ENCODE peak calls at places on chromosomes 16 and 17, in ten cellular contexts. X is activated naive CD8-positive, alpha-beta T cell treated with anti-CD3 and anti-CD28 coated beads, Interleukin-2, amount 50 U/mL, for 24 hours; E is nucleus accumbens; H is skeletal muscle cell; G is ureter; J is H54; A is lung; O is omental fat pad; S is NCI-H1694; N is HL-60. U is an unnamed sample.

GRCh38 chr17:17870292-17870691 is 33.5 kb upstream of the SREBF1 start:
- DNase-seq in X (no peak), E (no peak), H (no peak), G (no peak), J (no peak), A (no peak), O (no peak), S (no peak), N (no peak), U (no peak)

GRCh38 chr16:49605536-49606241 is 232.1 kb downstream of the C16orf78 start:
- DNase-seq in X (no peak), E (no peak), H (no peak), G (peak; percentile 22), J (no peak), A (no peak), O (no peak), S (no peak), N (no peak), U (no peak)

GRCh38 chr17:82228842-82229685 is at the start of gene SLC16A3:
- DNase-seq in X (peak; percentile 76), E (no peak), H (no peak), G (peak; percentile 80), J (no peak), A (no peak), O (no peak), S (no peak), N (peak; percentile 68), U (no peak)

GRCh38 chr17:81635973-81636504 is 873 bp downstream of the NPLOC4 start:
- DNase-seq in X (no peak), E (no peak), H (no peak), G (no peak), J (peak; percentile 80), A (no peak), O (no peak), S (no peak), N (no peak), U (no peak)

GRCh38 chr17:4914009-4914408 is 11.1 kb upstream of the CHRNE start:
- DNase-seq in X (no peak), E (no peak), H (no peak), G (no peak), J (no peak), A (no peak), O (no peak), S (no peak), N (no peak), U (no peak)

GRCh38 chr17:3911271-3912053 is 4.8 kb downstream of the P2RX1 start:
- DNase-seq in X (peak; percentile 84), E (no peak), H (no peak), G (no peak), J (no peak), A (no peak), O (no peak), S (peak; percentile 52), N (peak; percentile 73), U (no peak)

GRCh38 chr17:1730345-1731193 is 6.1 kb downstream of the WDR81 start:
- DNase-seq in X (no peak), E (no peak), H (peak; percentile 81), G (peak; percentile 78), J (peak; percentile 92), A (peak; percentile 66), O (peak; percentile 76), S (no peak), N (peak; percentile 83), U (peak; percentile 83)

GRCh38 chr16:14028207-14028606 is 42.9 kb upstream of the MRTFB start:
- DNase-seq in X (no peak), E (no peak), H (no peak), G (no peak), J (no peak), A (no peak), O (no peak), S (no peak), N (no peak), U (no peak)

GRCh38 chr17:16886655-16887322 is 85.1 kb downstream of the TNFRSF13B start:
- DNase-seq in X (no peak), E (no peak), H (no peak), G (no peak), J (no peak), A (no peak), O (no peak), S (no peak), N (no peak), U (no peak)

GRCh38 chr16:58421529-58421928 is 29.3 kb downstream of the GINS3 start:
- DNase-seq in X (no peak), E (no peak), H (no peak), G (no peak), J (no peak), A (no peak), O (no peak), S (no peak), N (no peak), U (peak; percentile 95)

GRCh38 chr17:27475981-27476895 is 20.0 kb downstream of the KSR1 start:
- DNase-seq in X (no peak), E (no peak), H (no peak), G (no peak), J (no peak), A (no peak), O (no peak), S (peak; percentile 29), N (no peak), U (no peak)

GRCh38 chr16:29915590-29916247 is 10.3 kb downstream of the KCTD13 start:
- DNase-seq in X (no peak), E (no peak), H (no peak), G (no peak), J (no peak), A (no peak), O (no peak), S (no peak), N (no peak), U (peak; percentile 91)

GRCh38 chr17:28380572-28380907 is 9.0 kb downstream of the SARM1 start:
- DNase-seq in X (no peak), E (no peak), H (no peak), G (no peak), J (no peak), A (peak; percentile 66), O (no peak), S (no peak), N (no peak), U (no peak)

GRCh38 chr17:70691150-70691549 is 521.8 kb downstream of the KCNJ2 start:
- DNase-seq in X (no peak), E (no peak), H (no peak), G (no peak), J (no peak), A (no peak), O (no peak), S (no peak), N (no peak), U (no peak)

GRCh38 chr16:53789159-53789558 is 85.2 kb downstream of the FTO start:
- DNase-seq in X (no peak), E (no peak), H (peak; percentile 89), G (no peak), J (no peak), A (no peak), O (no peak), S (no peak), N (no peak), U (peak; percentile 22)

GRCh38 chr17:73610331-73610911 is 33.8 kb downstream of the SDK2 start:
- DNase-seq in X (no peak), E (no peak), H (no peak), G (no peak), J (no peak), A (no peak), O (no peak), S (no peak), N (no peak), U (no peak)

GRCh38 chr17:59764292-59764741 is 56.9 kb downstream of the VMP1 start:
- DNase-seq in X (peak; percentile 49), E (no peak), H (no peak), G (no peak), J (no peak), A (no peak), O (no peak), S (no peak), N (no peak), U (peak; percentile 42)

GRCh38 chr16:987846-988245 is 6.3 kb downstream of the SOX8 start:
- DNase-seq in X (no peak), E (peak; percentile 62), H (no peak), G (no peak), J (no peak), A (no peak), O (no peak), S (no peak), N (no peak), U (no peak)

GRCh38 chr16:64545769-64546168 is 576.1 kb downstream of the CDH11 start:
- DNase-seq in X (no peak), E (no peak), H (no peak), G (no peak), J (no peak), A (no peak), O (no peak), S (no peak), N (no peak), U (no peak)

GRCh38 chr17:80018917-80019651 is 16.6 kb downstream of the TBC1D16 start:
- DNase-seq in X (no peak), E (no peak), H (no peak), G (no peak), J (no peak), A (no peak), O (no peak), S (no peak), N (no peak), U (no peak)

GRCh38 chr16:706189-707061 is 824 bp upstream of the FBXL16 start:
- DNase-seq in X (no peak), E (no peak), H (no peak), G (no peak), J (no peak), A (no peak), O (no peak), S (no peak), N (no peak), U (no peak)

GRCh38 chr17:34349748-34350147 is 6.5 kb upstream of the CCL13 start:
- DNase-seq in X (no peak), E (no peak), H (no peak), G (no peak), J (no peak), A (no peak), O (no peak), S (no peak), N (no peak), U (no peak)

GRCh38 chr17:72788950-72789585 is 303.4 kb downstream of the SLC39A11 start:
- DNase-seq in X (no peak), E (no peak), H (no peak), G (no peak), J (no peak), A (no peak), O (no peak), S (no peak), N (no peak), U (peak; percentile 46)

GRCh38 chr16:75256059-75256870 is 4.8 kb upstream of the BCAR1 start:
- DNase-seq in X (no peak), E (no peak), H (no peak), G (no peak), J (no peak), A (no peak), O (no peak), S (no peak), N (no peak), U (no peak)

GRCh38 chr17:72258711-72259110 is 137.9 kb downstream of the SOX9 start:
- DNase-seq in X (no peak), E (no peak), H (no peak), G (no peak), J (no peak), A (no peak), O (no peak), S (no peak), N (no peak), U (no peak)

GRCh38 chr17:43003542-43004172 is 2.9 kb upstream of the IFI35 start:
- DNase-seq in X (no peak), E (no peak), H (no peak), G (no peak), J (no peak), A (no peak), O (no peak), S (no peak), N (no peak), U (peak; percentile 80)

GRCh38 chr17:80284631-80285030 is 24.0 kb downstream of the RNF213 start:
- DNase-seq in X (no peak), E (no peak), H (no peak), G (no peak), J (no peak), A (no peak), O (no peak), S (no peak), N (peak; percentile 52), U (no peak)

GRCh38 chr17:5499790-5500189 is 13.4 kb downstream of the MIS12 start:
- DNase-seq in X (no peak), E (no peak), H (no peak), G (no peak), J (no peak), A (no peak), O (no peak), S (no peak), N (no peak), U (no peak)

U was measured in A172.